ENCODE peak calls at places on chromosomes 4 and X, in six cellular contexts. One of them, this sample, is unnamed.

GRCh38 chr4:145909331-145909730 is 29.3 kb downstream of the ZNF827 start:
- DNase-seq in SK-N-SH: peak
- DNase-seq in upper lobe of left lung: no peak
- DNase-seq in brain microvascular endothelial cell: no peak
- DNase-seq in left ventricle myocardium inferior: peak
- DNase-seq in tibial artery: no peak
- DNase-seq in this sample: peak

GRCh38 chrX:91434351-91435168 is at the start of gene PABPC5:
- DNase-seq in brain microvascular endothelial cell: peak
- DNase-seq in tibial artery: peak
- DNase-seq in SK-N-SH: peak
- DNase-seq in upper lobe of left lung: peak
- DNase-seq in left ventricle myocardium inferior: peak
- DNase-seq in this sample: peak

GRCh38 chr4:37973481-37973880 is 13.3 kb downstream of the PTTG2 start:
- DNase-seq in SK-N-SH: no peak
- DNase-seq in upper lobe of left lung: no peak
- DNase-seq in brain microvascular endothelial cell: no peak
- DNase-seq in left ventricle myocardium inferior: no peak
- DNase-seq in tibial artery: no peak
- DNase-seq in this sample: no peak

GRCh38 chr4:147948336-147948735 is 216.4 kb downstream of the ARHGAP10 start:
- DNase-seq in brain microvascular endothelial cell: no peak
- DNase-seq in SK-N-SH: no peak
- DNase-seq in tibial artery: no peak
- DNase-seq in upper lobe of left lung: no peak
- DNase-seq in left ventricle myocardium inferior: no peak
- DNase-seq in this sample: no peak

GRCh38 chrX:40527543-40527942 is 53.2 kb upstream of the ATP6AP2 start:
- DNase-seq in left ventricle myocardium inferior: no peak
- DNase-seq in SK-N-SH: no peak
- DNase-seq in tibial artery: no peak
- DNase-seq in brain microvascular endothelial cell: no peak
- DNase-seq in upper lobe of left lung: no peak
- DNase-seq in this sample: no peak

GRCh38 chr4:81724925-81725329 is 253.2 kb upstream of the RASGEF1B start:
- DNase-seq in tibial artery: peak
- DNase-seq in upper lobe of left lung: no peak
- DNase-seq in left ventricle myocardium inferior: peak
- DNase-seq in brain microvascular endothelial cell: peak
- DNase-seq in SK-N-SH: no peak
- DNase-seq in this sample: peak

GRCh38 chr4:75015627-75016026 is 82.7 kb downstream of the PARM1 start:
- DNase-seq in tibial artery: no peak
- DNase-seq in brain microvascular endothelial cell: no peak
- DNase-seq in left ventricle myocardium inferior: peak
- DNase-seq in upper lobe of left lung: peak
- DNase-seq in SK-N-SH: no peak
- DNase-seq in this sample: peak

GRCh38 chrX:39416547-39417262 is 615.4 kb downstream of the MID1IP1 start:
- DNase-seq in SK-N-SH: no peak
- DNase-seq in left ventricle myocardium inferior: no peak
- DNase-seq in brain microvascular endothelial cell: no peak
- DNase-seq in upper lobe of left lung: no peak
- DNase-seq in tibial artery: no peak
- DNase-seq in this sample: no peak

GRCh38 chr4:12446237-12446636 is 1017.5 kb upstream of the HS3ST1 start:
- DNase-seq in upper lobe of left lung: no peak
- DNase-seq in left ventricle myocardium inferior: no peak
- DNase-seq in brain microvascular endothelial cell: no peak
- DNase-seq in SK-N-SH: peak
- DNase-seq in tibial artery: no peak
- DNase-seq in this sample: no peak

GRCh38 chrX:9665113-9665512 is 100.5 kb downstream of the GPR143 start:
- DNase-seq in SK-N-SH: no peak
- DNase-seq in upper lobe of left lung: no peak
- DNase-seq in brain microvascular endothelial cell: no peak
- DNase-seq in tibial artery: no peak
- DNase-seq in left ventricle myocardium inferior: no peak
- DNase-seq in this sample: no peak

GRCh38 chrX:119757979-119758681 is at the start of gene SOWAHD:
- DNase-seq in left ventricle myocardium inferior: peak
- DNase-seq in brain microvascular endothelial cell: no peak
- DNase-seq in tibial artery: peak
- DNase-seq in SK-N-SH: peak
- DNase-seq in upper lobe of left lung: peak
- DNase-seq in this sample: no peak

GRCh38 chrX:97311066-97311778 is 427.5 kb downstream of the RPA4 start:
- DNase-seq in tibial artery: no peak
- DNase-seq in brain microvascular endothelial cell: no peak
- DNase-seq in upper lobe of left lung: no peak
- DNase-seq in left ventricle myocardium inferior: no peak
- DNase-seq in SK-N-SH: no peak
- DNase-seq in this sample: no peak

DNA sequence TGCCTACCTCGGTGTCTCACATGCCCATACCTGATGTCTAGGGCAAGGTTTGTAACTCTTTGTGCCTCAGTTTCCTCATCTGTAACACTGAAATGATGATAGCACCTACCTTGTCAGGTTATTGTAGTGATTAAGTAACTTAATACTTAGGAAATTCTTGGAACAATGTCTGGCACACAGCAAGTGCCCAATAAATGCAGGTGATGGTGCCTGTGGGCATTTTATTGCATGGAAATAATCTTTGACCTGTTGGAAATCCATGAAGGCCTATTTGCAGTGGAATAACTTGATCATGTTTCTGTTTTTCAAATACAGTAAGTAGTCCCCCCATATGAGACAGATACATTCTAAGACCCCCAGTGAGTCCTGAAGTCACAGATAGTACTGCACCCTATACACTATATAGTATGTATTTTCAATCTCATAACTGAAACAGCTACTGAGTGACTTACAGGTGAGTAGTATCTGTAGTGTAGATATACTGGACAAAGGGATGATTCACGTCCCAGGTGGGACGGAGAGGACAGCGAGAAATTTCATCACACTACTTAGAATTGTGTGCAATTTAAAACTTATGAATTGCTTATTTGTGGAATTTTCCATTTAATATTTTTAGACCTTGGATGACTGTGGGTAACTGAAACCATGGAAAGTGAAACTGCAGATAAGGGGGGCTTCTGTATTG is 42.1 kb downstream of the AFF1 start:
- DNase-seq in tibial artery: no peak
- DNase-seq in brain microvascular endothelial cell: no peak
- DNase-seq in SK-N-SH: no peak
- DNase-seq in upper lobe of left lung: no peak
- DNase-seq in left ventricle myocardium inferior: no peak
- DNase-seq in this sample: no peak
- H3K27ac ChIP-seq in tibial artery: no peak
- H3K27ac ChIP-seq in brain microvascular endothelial cell: peak
- H3K27ac ChIP-seq in SK-N-SH: no peak
- H3K27ac ChIP-seq in upper lobe of left lung: no peak
- H3K27ac ChIP-seq in left ventricle myocardium inferior: no peak
- H3K27ac ChIP-seq in this sample: no peak

GRCh38 chr4:91322961-91323360 is 980.8 kb upstream of the GRID2 start:
- DNase-seq in tibial artery: no peak
- DNase-seq in upper lobe of left lung: no peak
- DNase-seq in left ventricle myocardium inferior: no peak
- DNase-seq in brain microvascular endothelial cell: no peak
- DNase-seq in SK-N-SH: no peak
- DNase-seq in this sample: no peak

GRCh38 chr4:91325495-91325894 is 978.3 kb upstream of the GRID2 start:
- DNase-seq in upper lobe of left lung: no peak
- DNase-seq in left ventricle myocardium inferior: no peak
- DNase-seq in tibial artery: no peak
- DNase-seq in SK-N-SH: peak
- DNase-seq in brain microvascular endothelial cell: peak
- DNase-seq in this sample: no peak

DNA sequence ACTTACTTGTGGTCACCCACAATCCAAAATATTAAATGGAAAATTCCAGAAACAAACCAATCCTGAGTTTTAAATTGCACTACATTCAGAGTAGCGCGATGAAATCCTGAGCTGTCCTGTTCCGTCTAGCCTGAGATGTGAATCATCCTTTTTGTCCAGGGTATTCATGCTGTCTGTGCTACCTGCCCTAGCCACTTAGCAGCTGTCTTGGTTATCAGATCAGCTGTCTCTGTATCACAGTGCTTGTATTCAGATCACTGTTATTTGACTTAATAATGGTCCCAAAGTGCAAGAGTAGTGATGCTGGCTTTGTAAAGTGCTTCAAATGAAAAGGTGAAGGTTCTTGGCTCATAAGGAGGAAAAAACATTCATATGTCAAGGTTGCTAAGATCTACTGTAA is 983.9 kb upstream of the GRID2 start:
- DNase-seq in tibial artery: no peak
- DNase-seq in upper lobe of left lung: no peak
- DNase-seq in brain microvascular endothelial cell: no peak
- DNase-seq in SK-N-SH: no peak
- DNase-seq in left ventricle myocardium inferior: no peak
- DNase-seq in this sample: no peak
- H3K27ac ChIP-seq in tibial artery: no peak
- H3K27ac ChIP-seq in upper lobe of left lung: no peak
- H3K27ac ChIP-seq in brain microvascular endothelial cell: no peak
- H3K27ac ChIP-seq in SK-N-SH: no peak
- H3K27ac ChIP-seq in left ventricle myocardium inferior: no peak
- H3K27ac ChIP-seq in this sample: no peak

GRCh38 chrX:153411255-153411987 is at the start of gene ZFP92:
- DNase-seq in left ventricle myocardium inferior: peak
- DNase-seq in tibial artery: no peak
- DNase-seq in upper lobe of left lung: peak
- DNase-seq in SK-N-SH: peak
- DNase-seq in brain microvascular endothelial cell: no peak
- DNase-seq in this sample: no peak
- H3K27ac ChIP-seq in left ventricle myocardium inferior: peak
- H3K27ac ChIP-seq in tibial artery: no peak
- H3K27ac ChIP-seq in upper lobe of left lung: peak
- H3K27ac ChIP-seq in SK-N-SH: no peak
- H3K27ac ChIP-seq in brain microvascular endothelial cell: no peak
- H3K27ac ChIP-seq in this sample: peak

DNA sequence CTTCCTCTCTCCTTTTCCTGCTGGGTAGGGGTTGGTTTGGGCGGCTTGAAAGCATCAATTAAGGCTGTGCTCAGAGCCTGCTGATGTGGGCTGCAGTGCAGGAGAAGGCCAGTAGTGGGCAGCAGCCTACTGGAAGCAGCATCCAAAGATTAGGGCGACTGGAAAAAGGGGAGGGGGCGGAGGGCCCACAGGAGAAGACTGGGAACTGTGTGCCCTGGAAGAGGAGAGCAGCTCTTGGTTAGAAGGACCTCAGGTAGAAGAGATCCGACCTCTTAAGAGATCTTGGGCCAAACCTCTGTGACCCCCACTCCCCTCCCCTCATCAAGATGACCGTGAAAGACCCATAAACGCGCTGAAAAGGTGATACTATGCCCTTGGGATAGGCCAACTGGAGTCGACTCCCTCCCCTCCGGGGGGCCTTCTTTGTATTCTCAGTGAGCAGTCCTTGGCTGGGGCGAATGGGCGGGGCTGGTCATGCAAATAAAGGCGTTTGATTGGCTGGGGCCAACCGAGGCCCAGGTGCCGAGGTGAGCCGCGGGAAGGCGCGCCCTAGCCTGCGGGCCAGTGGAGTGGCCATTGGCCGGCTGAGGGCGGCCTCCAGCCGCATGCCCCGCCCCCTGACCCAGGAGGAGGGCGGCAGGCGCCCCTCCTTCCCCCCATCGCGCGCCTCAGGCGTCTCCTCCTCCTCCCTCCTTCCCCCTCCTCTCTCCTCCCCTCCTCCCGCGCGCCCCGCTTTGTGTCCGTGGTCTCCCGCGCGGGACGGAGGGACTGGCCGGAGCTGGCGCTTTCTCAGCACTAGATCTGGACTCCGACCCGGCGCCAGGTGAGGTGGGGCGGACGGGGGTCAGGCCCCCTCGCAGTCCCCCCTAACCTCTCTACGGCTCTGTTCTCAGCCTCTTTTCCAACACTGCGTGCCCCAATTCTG is 10.1 kb downstream of the DLG3 start:
- DNase-seq in tibial artery: peak
- DNase-seq in SK-N-SH: peak
- DNase-seq in upper lobe of left lung: peak
- DNase-seq in brain microvascular endothelial cell: peak
- DNase-seq in left ventricle myocardium inferior: peak
- DNase-seq in this sample: no peak
- H3K27ac ChIP-seq in tibial artery: peak
- H3K27ac ChIP-seq in SK-N-SH: peak
- H3K27ac ChIP-seq in upper lobe of left lung: peak
- H3K27ac ChIP-seq in brain microvascular endothelial cell: no peak
- H3K27ac ChIP-seq in left ventricle myocardium inferior: peak
- H3K27ac ChIP-seq in this sample: peak

DNA sequence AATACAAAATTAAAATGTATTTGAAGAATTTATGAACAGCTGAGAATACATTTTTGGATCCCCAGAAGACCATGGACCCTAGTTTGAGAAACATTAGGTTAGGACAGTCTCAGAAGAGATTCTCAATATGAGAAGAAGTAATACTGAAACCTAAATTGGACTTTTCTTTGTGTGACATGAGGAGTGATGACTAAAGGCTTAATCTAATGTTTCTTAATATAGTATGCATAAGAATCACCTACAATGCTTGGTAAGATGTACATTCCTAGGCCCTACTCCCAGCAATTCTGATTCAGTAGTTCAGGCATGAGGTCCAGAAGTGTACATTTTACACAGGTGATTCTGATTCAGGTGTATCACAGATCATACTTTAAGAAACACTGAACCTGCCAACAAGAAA is 31.6 kb upstream of the HUWE1 start:
- DNase-seq in brain microvascular endothelial cell: no peak
- DNase-seq in tibial artery: no peak
- DNase-seq in left ventricle myocardium inferior: no peak
- DNase-seq in SK-N-SH: no peak
- DNase-seq in upper lobe of left lung: no peak
- DNase-seq in this sample: no peak
- H3K27ac ChIP-seq in brain microvascular endothelial cell: no peak
- H3K27ac ChIP-seq in tibial artery: no peak
- H3K27ac ChIP-seq in left ventricle myocardium inferior: no peak
- H3K27ac ChIP-seq in SK-N-SH: no peak
- H3K27ac ChIP-seq in upper lobe of left lung: no peak
- H3K27ac ChIP-seq in this sample: no peak

DNA sequence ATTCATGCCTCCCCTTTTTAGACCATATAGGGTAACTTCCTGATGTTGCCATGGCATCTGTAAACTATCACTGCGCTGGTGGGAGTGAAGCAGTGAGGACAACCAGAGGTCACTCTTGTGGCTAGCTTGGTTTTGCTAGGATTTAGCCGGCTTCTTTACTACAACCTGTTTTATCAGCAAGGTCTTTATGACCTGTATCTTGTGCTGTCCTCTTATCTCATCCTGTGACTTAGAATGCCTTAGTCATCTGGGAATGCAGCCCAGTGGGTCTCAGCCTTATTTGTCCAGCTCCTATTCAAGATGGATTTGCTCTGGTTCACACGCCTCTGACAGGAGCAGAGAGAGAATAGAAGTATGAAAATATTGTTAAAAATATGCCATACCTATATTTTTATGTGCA is 355.7 kb downstream of the ADGRL3 start:
- DNase-seq in upper lobe of left lung: no peak
- DNase-seq in SK-N-SH: no peak
- DNase-seq in brain microvascular endothelial cell: peak
- DNase-seq in left ventricle myocardium inferior: no peak
- DNase-seq in tibial artery: no peak
- DNase-seq in this sample: no peak
- H3K27ac ChIP-seq in upper lobe of left lung: no peak
- H3K27ac ChIP-seq in SK-N-SH: no peak
- H3K27ac ChIP-seq in brain microvascular endothelial cell: peak
- H3K27ac ChIP-seq in left ventricle myocardium inferior: peak
- H3K27ac ChIP-seq in tibial artery: peak
- H3K27ac ChIP-seq in this sample: no peak

This sample was measured in gastrocnemius medialis.